ENCODE peak calls at places on chromosomes 12 and 14, in ten cellular contexts. I, N, G, Z, C, S, R, P, X and H are unnamed samples.

GRCh38 chr12:93214523-93215289 is 163.0 kb upstream of the NUDT4 start:
- DNase-seq in P (no peak), Z (no peak), I (no peak), X (no peak), G (no peak), C (no peak), N (no peak), S (no peak), R (no peak), H (no peak)

GRCh38 chr14:76917759-76918175 is 91.6 kb downstream of the LRRC74A start:
- DNase-seq in R (no peak), G (no peak), S (no peak), Z (no peak), X (no peak), I (no peak), N (no peak), C (peak), P (no peak), H (peak)

GRCh38 chr12:1107669-1108068 is 116.6 kb downstream of the ERC1 start:
- DNase-seq in R (no peak), N (no peak), X (no peak), I (no peak), S (no peak), G (no peak), P (no peak), Z (no peak), C (no peak), H (no peak)

GRCh38 chr12:75807494-75807893 is 224.1 kb downstream of the PHLDA1 start:
- DNase-seq in I (no peak), S (no peak), P (no peak), C (no peak), X (no peak), R (no peak), G (no peak), Z (no peak), N (no peak), H (no peak)

GRCh38 chr14:105034314-105035039 is 13.6 kb upstream of the CDCA4 start:
- DNase-seq in Z (no peak), R (no peak), G (no peak), P (no peak), X (no peak), C (no peak), N (no peak), S (no peak), I (no peak), H (no peak)

GRCh38 chr12:132385375-132385774 is 56.0 kb upstream of the GALNT9 start:
- DNase-seq in P (no peak), I (no peak), G (no peak), N (no peak), Z (no peak), R (no peak), S (no peak), X (no peak), C (no peak), H (no peak)

GRCh38 chr12:112107728-112108447 is 695 bp downstream of the NAA25 start:
- DNase-seq in I (no peak), P (no peak), S (peak), R (peak), Z (no peak), G (no peak), N (no peak), X (no peak), C (peak), H (no peak)

GRCh38 chr12:60494249-60494648 is 898.4 kb downstream of the SLC16A7 start:
- DNase-seq in R (no peak), X (peak), N (no peak), C (peak), Z (no peak), G (no peak), I (no peak), P (peak), S (peak), H (no peak)

GRCh38 chr12:130925616-130926015 is 28.1 kb upstream of the ADGRD1 start:
- DNase-seq in R (no peak), N (no peak), X (no peak), P (no peak), Z (no peak), I (no peak), C (no peak), S (no peak), G (no peak), H (no peak)

GRCh38 chr12:53096089-53096741 is 1.3 kb upstream of the IGFBP6 start:
- DNase-seq in C (peak), S (no peak), N (no peak), R (peak), I (no peak), X (no peak), Z (no peak), G (no peak), P (peak), H (no peak)

GRCh38 chr14:22400590-22401259 is 188.3 kb downstream of the DAD1 start:
- DNase-seq in I (no peak), N (no peak), C (no peak), X (no peak), S (no peak), R (no peak), Z (no peak), G (no peak), P (no peak), H (no peak)

GRCh38 chr14:59507752-59508103 is 23.4 kb downstream of the JKAMP start:
- DNase-seq in N (no peak), Z (no peak), I (no peak), S (no peak), X (no peak), C (no peak), G (no peak), P (peak), R (no peak), H (no peak)